ENCODE peak calls at places on chromosomes 13 and 19, in four cellular contexts. U, F, V and T are unnamed samples.

GRCh38 chr19:23273022-23273593 is 22.9 kb upstream of the ZNF724 start:
- DNase-seq in F (peak; percentile 10), V (no peak), U (no peak), T (no peak)

GRCh38 chr19:47490847-47491246 is 6.8 kb upstream of the KPTN start:
- DNase-seq in V (no peak), U (no peak), F (no peak), T (no peak)

GRCh38 chr13:111337206-111337605 is 16.8 kb downstream of the TEX29 start:
- DNase-seq in F (no peak), U (no peak), V (peak; percentile 80), T (no peak)

GRCh38 chr19:50384685-50385535 is 763 bp downstream of the POLD1 start:
- DNase-seq in U (no peak), F (no peak), V (peak; percentile 52), T (no peak)

GRCh38 chr19:33794578-33795369 is 1.9 kb upstream of the KCTD15 start:
- DNase-seq in U (no peak), F (no peak), V (no peak), T (no peak)

GRCh38 chr13:49610176-49610575 is 18.1 kb upstream of the ARL11 start:
- DNase-seq in V (no peak), F (no peak), U (no peak), T (no peak)

GRCh38 chr13:25171517-25172302 is at the start of gene AMER2:
- DNase-seq in F (no peak), U (no peak), V (peak; percentile 8), T (no peak)

GRCh38 chr19:14476663-14477401 is 1.7 kb upstream of the PTGER1 start:
- DNase-seq in V (peak; percentile 90), U (no peak), F (peak; percentile 85), T (no peak)